ENCODE peak calls at places on chromosome 20, in nine cellular contexts. V is neural crest cell, B is ovary, J is astrocyte of the cerebellum, T is neural progenitor cell, F is coronary artery, L is AG10803, G is PC-9, A is PC-3. N is an unnamed sample.

GRCh38 chr20:50652702-50653294 is 38.5 kb downstream of the RIPOR3 start:
- DNase-seq in L (no peak), A (peak), V (no peak), F (no peak), T (no peak), G (peak), J (no peak), B (no peak), N (no peak)

GRCh38 chr20:24718696-24719095 is 230.4 kb upstream of the CST7 start:
- DNase-seq in F (peak), V (no peak), G (peak), L (no peak), A (peak), J (no peak), B (no peak), T (no peak), N (no peak)

GRCh38 chr20:36313936-36314335 is 7.8 kb downstream of the DLGAP4 start:
- DNase-seq in B (no peak), T (no peak), G (no peak), V (no peak), J (no peak), A (no peak), F (peak), L (no peak), N (peak)

GRCh38 chr20:43446361-43446879 is 11.3 kb upstream of the SRSF6 start:
- DNase-seq in F (no peak), B (no peak), L (peak), A (no peak), J (no peak), V (no peak), T (no peak), G (peak), N (no peak)

GRCh38 chr20:41769650-41770049 is 151.5 kb upstream of the CHD6 start:
- DNase-seq in T (peak), G (peak), V (no peak), F (no peak), A (no peak), J (no peak), L (no peak), B (no peak), N (no peak)

GRCh38 chr20:43539975-43540672 is 18.7 kb upstream of the SGK2 start:
- DNase-seq in T (no peak), F (peak), V (no peak), B (no peak), L (no peak), J (no peak), A (no peak), G (no peak), N (no peak)

GRCh38 chr20:34703061-34703572 is 1.0 kb upstream of the TP53INP2 start:
- DNase-seq in A (no peak), J (no peak), B (no peak), F (no peak), T (no peak), V (no peak), L (peak), G (no peak), N (no peak)

GRCh38 chr20:23125625-23126191 is 39.6 kb upstream of the CD93 start:
- DNase-seq in A (no peak), F (no peak), L (peak), B (no peak), T (no peak), J (no peak), G (no peak), V (no peak), N (no peak)

GRCh38 chr20:20273281-20273680 is 94.6 kb upstream of the INSM1 start:
- DNase-seq in G (no peak), A (peak), L (no peak), J (no peak), V (no peak), T (no peak), B (no peak), F (no peak), N (no peak)

GRCh38 chr20:24677626-24678328 is 208.3 kb downstream of the SYNDIG1 start:
- DNase-seq in F (no peak), L (no peak), G (no peak), A (no peak), V (no peak), J (no peak), T (no peak), B (peak), N (no peak)

GRCh38 chr20:45783656-45784294 is 7.9 kb downstream of the WFDC3 start:
- DNase-seq in L (no peak), J (no peak), T (no peak), F (no peak), B (peak), A (peak), G (peak), V (no peak), N (no peak)

GRCh38 chr20:15336011-15336410 is 998.6 kb upstream of the FLRT3 start:
- DNase-seq in J (no peak), F (no peak), V (no peak), T (no peak), A (no peak), B (no peak), L (no peak), G (no peak), N (no peak)

GRCh38 chr20:41232971-41233926 is 84.3 kb downstream of the ZHX3 start:
- DNase-seq in L (peak), T (no peak), A (peak), J (peak), F (no peak), B (no peak), V (no peak), G (peak), N (no peak)

GRCh38 chr20:40189621-40190020 is 499.4 kb downstream of the MAFB start:
- DNase-seq in F (no peak), A (no peak), G (no peak), B (no peak), L (peak), V (no peak), T (no peak), J (no peak), N (no peak)

GRCh38 chr20:41428285-41428684 is 61.7 kb upstream of the EMILIN3 start:
- DNase-seq in L (peak), V (no peak), G (peak), A (peak), T (no peak), B (no peak), J (no peak), F (no peak), N (no peak)

GRCh38 chr20:662289-663192 is 9.5 kb upstream of the SRXN1 start:
- DNase-seq in J (no peak), B (no peak), T (no peak), A (no peak), L (no peak), F (no peak), V (no peak), G (no peak), N (no peak)

GRCh38 chr20:62176866-62177265 is 6.0 kb upstream of the MTG2 start:
- DNase-seq in G (no peak), F (no peak), J (no peak), T (no peak), L (no peak), B (no peak), A (no peak), V (no peak), N (no peak)

GRCh38 chr20:45965169-45966002 is 6.6 kb downstream of the ZNF335 start:
- DNase-seq in V (no peak), A (no peak), F (peak), J (no peak), L (no peak), G (peak), B (peak), T (no peak), N (no peak)

GRCh38 chr20:48668451-48668946 is 159.3 kb downstream of the PREX1 start:
- DNase-seq in G (no peak), V (no peak), F (no peak), B (peak), A (no peak), T (no peak), L (no peak), J (no peak), N (no peak)

GRCh38 chr20:61253264-61253639 is 1.2 kb downstream of the CDH4 start:
- DNase-seq in V (peak), T (peak), J (no peak), A (no peak), G (no peak), F (no peak), B (no peak), L (peak), N (no peak)

GRCh38 chr20:25369529-25369928 is 21.1 kb downstream of the ABHD12 start:
- DNase-seq in B (no peak), A (no peak), G (no peak), V (no peak), J (no peak), L (no peak), F (no peak), T (no peak), N (no peak)

GRCh38 chr20:56439784-56440291 is 27.8 kb downstream of the CASS4 start:
- DNase-seq in F (no peak), L (peak), A (no peak), B (peak), J (peak), G (peak), V (no peak), T (no peak), N (no peak)

GRCh38 chr20:60302875-60303274 is 344.7 kb downstream of the CDH26 start:
- DNase-seq in A (no peak), V (no peak), L (no peak), G (no peak), F (no peak), T (no peak), J (no peak), B (no peak), N (no peak)

GRCh38 chr20:24086121-24086520 is 97.5 kb upstream of the GGTLC1 start:
- DNase-seq in T (no peak), V (no peak), G (no peak), B (no peak), A (no peak), J (no peak), F (no peak), L (no peak), N (no peak)

GRCh38 chr20:1734269-1734858 is 76.8 kb upstream of the SIRPG start:
- DNase-seq in J (no peak), L (peak), T (no peak), V (no peak), G (no peak), B (no peak), F (no peak), A (peak), N (no peak)
- TF ChIP-seq CTCF in J (no peak), L (peak), T (peak), V (no peak), G (no peak), B (no peak), F (no peak), A (peak), N (no peak)

GRCh38 chr20:12838261-12838866 is 170.4 kb upstream of the SPTLC3 start:
- DNase-seq in T (peak), V (no peak), B (no peak), L (no peak), A (no peak), F (no peak), J (no peak), G (no peak), N (no peak)
- TF ChIP-seq CTCF in T (peak), V (peak), B (no peak), L (no peak), A (peak), F (no peak), J (peak), G (peak), N (no peak)

GRCh38 chr20:31678389-31679356 is 41.0 kb downstream of the COX4I2 start:
- DNase-seq in A (peak), V (no peak), T (peak), F (no peak), J (no peak), G (peak), L (peak), B (peak), N (no peak)
- TF ChIP-seq CTCF in A (no peak), V (no peak), T (no peak), F (no peak), J (no peak), G (no peak), L (no peak), B (no peak), N (no peak)

GRCh38 chr20:8829232-8829631 is 239.7 kb upstream of the PLCB4 start:
- DNase-seq in J (no peak), L (no peak), V (no peak), A (peak), B (no peak), F (no peak), T (no peak), G (no peak), N (no peak)
- TF ChIP-seq CTCF in J (peak), L (no peak), V (no peak), A (peak), B (no peak), F (no peak), T (peak), G (peak), N (no peak)

GRCh38 chr20:47021850-47022249 is 127.2 kb downstream of the EYA2 start:
- DNase-seq in G (no peak), V (no peak), B (no peak), J (no peak), T (no peak), L (no peak), F (no peak), A (no peak), N (no peak)
- TF ChIP-seq CTCF in G (no peak), V (no peak), B (no peak), J (no peak), T (no peak), L (no peak), F (no peak), A (no peak), N (no peak)

DNA sequence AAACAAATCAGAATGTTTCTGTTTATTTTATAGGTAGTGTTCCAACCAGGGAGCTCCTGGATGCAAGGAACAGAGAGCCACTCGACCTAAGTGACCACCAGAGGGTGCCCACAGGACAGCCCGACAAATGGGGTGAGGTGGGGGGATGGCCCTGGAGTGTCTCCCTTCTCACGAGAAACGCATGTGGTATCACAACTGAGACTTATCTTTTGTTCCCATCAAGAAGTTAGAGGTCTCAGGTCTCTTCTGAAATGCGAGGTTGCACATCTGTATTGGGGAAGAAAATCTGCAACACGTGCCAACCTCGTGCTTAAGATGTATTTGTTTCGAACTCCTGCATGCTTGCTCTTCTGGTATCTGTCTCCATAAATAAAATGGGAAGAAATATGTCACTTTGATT is 104.0 kb downstream of the ISM1 start:
- DNase-seq in B (no peak), J (no peak), T (peak), L (peak), G (no peak), F (no peak), A (peak), V (no peak), N (no peak)
- TF ChIP-seq CTCF in B (no peak), J (peak), T (peak), L (peak), G (peak), F (no peak), A (peak), V (peak), N (no peak)

GRCh38 chr20:58375796-58376195 is 13.2 kb upstream of the VAPB start:
- DNase-seq in T (peak), B (no peak), F (no peak), V (no peak), L (no peak), G (no peak), A (no peak), J (no peak), N (no peak)

GRCh38 chr20:58377017-58377416 is 12.0 kb upstream of the VAPB start:
- DNase-seq in J (no peak), V (no peak), F (no peak), L (no peak), G (peak), B (no peak), T (no peak), A (no peak), N (no peak)

GRCh38 chr20:58378056-58378455 is 11.0 kb upstream of the VAPB start:
- DNase-seq in G (no peak), V (no peak), F (no peak), T (no peak), L (no peak), B (no peak), A (no peak), J (no peak), N (no peak)

GRCh38 chr20:58381627-58382026 is 7.4 kb upstream of the VAPB start:
- DNase-seq in A (no peak), V (no peak), T (no peak), B (no peak), F (no peak), G (no peak), J (no peak), L (no peak), N (no peak)

GRCh38 chr20:58378704-58379103 is 10.3 kb upstream of the VAPB start:
- DNase-seq in F (no peak), A (no peak), B (no peak), L (no peak), T (no peak), V (no peak), J (no peak), G (no peak), N (no peak)
- TF ChIP-seq CTCF in F (no peak), A (peak), B (no peak), L (peak), T (peak), V (peak), J (peak), G (no peak), N (no peak)

DNA sequence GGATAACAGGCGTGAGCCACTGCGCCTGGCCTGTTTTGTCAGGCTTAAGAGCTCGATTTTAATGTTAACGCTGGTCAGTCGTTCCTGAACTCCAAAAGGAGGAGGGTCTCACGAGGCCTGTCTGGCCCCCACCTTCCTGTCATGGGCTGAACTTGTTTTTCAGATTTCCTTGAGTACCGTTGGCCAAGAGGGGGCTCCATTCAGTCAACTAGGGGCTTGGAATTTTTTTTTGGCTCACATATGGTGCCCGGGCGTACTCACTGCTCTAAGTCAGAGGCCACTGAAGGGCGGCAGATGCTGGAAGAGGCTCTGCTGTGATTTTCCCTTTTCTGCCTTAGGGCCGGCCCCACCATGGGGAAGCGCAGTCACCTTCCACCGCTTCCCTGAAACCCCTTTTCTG is 6.9 kb upstream of the BIRC7 start:
- DNase-seq in F (no peak), V (no peak), B (no peak), L (no peak), G (no peak), A (no peak), T (no peak), J (no peak), N (no peak)
- TF ChIP-seq CTCF in F (no peak), V (no peak), B (no peak), L (no peak), G (no peak), A (no peak), T (peak), J (no peak), N (no peak)

GRCh38 chr20:44752099-44752931 is 6.7 kb downstream of the KCNK15 start:
- DNase-seq in L (no peak), J (no peak), G (no peak), V (no peak), F (no peak), T (no peak), B (no peak), A (no peak), N (no peak)

GRCh38 chr20:44746367-44747165 is 901 bp downstream of the KCNK15 start:
- DNase-seq in G (no peak), V (no peak), J (no peak), B (no peak), T (no peak), A (no peak), F (no peak), L (no peak), N (no peak)

GRCh38 chr20:44747166-44748004 is 1.7 kb downstream of the KCNK15 start:
- DNase-seq in J (peak), B (peak), L (peak), T (peak), G (peak), F (peak), V (peak), A (peak), N (peak)

GRCh38 chr20:44748005-44748370 is 2.3 kb downstream of the KCNK15 start:
- DNase-seq in J (no peak), B (no peak), T (no peak), L (no peak), V (no peak), G (no peak), A (peak), F (no peak), N (no peak)

GRCh38 chr20:44750081-44750805 is 4.6 kb downstream of the KCNK15 start:
- DNase-seq in A (no peak), F (no peak), B (no peak), L (no peak), J (no peak), V (no peak), G (no peak), T (peak), N (no peak)
- TF ChIP-seq CTCF in A (peak), F (no peak), B (no peak), L (peak), J (no peak), V (peak), G (no peak), T (peak), N (no peak)

N was measured in natural killer cell.